ENCODE peak calls at places on chromosomes 7 and 10, in ten cellular contexts. G is spleen, M is body of pancreas, A is AG10803, J is fibroblast of pulmonary artery, S is mucosa of descending colon, W is fibroblast of lung, X is fibroblast of the aortic adventitia, O is HCT116, D is heart left ventricle. F is an unnamed sample.

GRCh38 chr10:122696687-122697086 is 3.0 kb downstream of the C10orf120 start:
- DNase-seq in M (no peak), X (no peak), W (no peak), O (no peak), S (no peak), D (no peak), J (no peak), A (no peak), G (no peak), F (no peak)

GRCh38 chr7:128167316-128167691 is 73.8 kb upstream of the LEP start:
- DNase-seq in J (peak), W (peak), O (no peak), A (peak), X (peak), M (peak), D (no peak), S (no peak), G (no peak), F (peak)

GRCh38 chr10:74153123-74153522 is 2.1 kb downstream of the ADK start:
- DNase-seq in O (peak), J (peak), A (peak), X (peak), M (no peak), S (no peak), G (no peak), W (peak), D (no peak), F (peak)

GRCh38 chr10:72425133-72425532 is 70.4 kb upstream of the DNAJB12 start:
- DNase-seq in J (peak), X (peak), O (no peak), G (no peak), A (no peak), M (peak), D (no peak), W (peak), S (no peak), F (no peak)

GRCh38 chr10:128751284-128751683 is 625.1 kb upstream of the MKI67 start:
- DNase-seq in X (no peak), A (no peak), G (no peak), D (no peak), W (no peak), O (no peak), M (no peak), J (no peak), S (no peak), F (no peak)

GRCh38 chr10:113159563-113159962 is 209.5 kb downstream of the TCF7L2 start:
- DNase-seq in A (no peak), S (no peak), O (no peak), D (no peak), W (no peak), J (no peak), X (no peak), M (no peak), G (no peak), F (no peak)

GRCh38 chr10:21525367-21526183 is at the start of gene SKIDA1:
- DNase-seq in S (peak), J (peak), M (peak), D (peak), O (no peak), A (peak), W (peak), X (peak), G (peak), F (peak)

GRCh38 chr10:21524526-21525366 is 736 bp downstream of the SKIDA1 start:
- DNase-seq in S (no peak), M (peak), O (no peak), D (no peak), X (peak), W (peak), J (peak), A (peak), G (no peak), F (peak)

GRCh38 chr7:99762680-99763327 is 21.2 kb downstream of the CYP3A4 start:
- DNase-seq in O (no peak), W (peak), G (no peak), D (peak), S (no peak), A (peak), M (no peak), X (peak), J (peak), F (peak)

GRCh38 chr7:137135654-137136350 is 207.7 kb downstream of the PTN start:
- DNase-seq in M (no peak), O (no peak), A (peak), W (peak), D (no peak), S (no peak), J (peak), X (peak), G (no peak), F (peak)

GRCh38 chr10:112782176-112782907 is 167.7 kb upstream of the TCF7L2 start:
- DNase-seq in W (peak), S (no peak), J (peak), X (peak), M (peak), O (no peak), A (peak), D (peak), G (no peak), F (no peak)

GRCh38 chr10:79937661-79938226 is 11.2 kb downstream of the SFTPD start:
- DNase-seq in X (no peak), W (no peak), D (no peak), A (no peak), O (no peak), M (no peak), S (no peak), G (peak), J (no peak), F (no peak)

GRCh38 chr10:95355241-95355779 is 64.5 kb upstream of the PDLIM1 start:
- DNase-seq in M (no peak), J (peak), S (no peak), G (no peak), W (peak), D (no peak), X (peak), A (no peak), O (no peak), F (no peak)

GRCh38 chr10:23051278-23051677 is 44.1 kb upstream of the MSRB2 start:
- DNase-seq in S (no peak), M (no peak), A (no peak), O (no peak), X (no peak), D (no peak), G (no peak), J (no peak), W (no peak), F (no peak)

GRCh38 chr7:96321041-96321669 is 743 bp downstream of the SLC25A13 start:
- DNase-seq in W (peak), A (peak), S (peak), M (peak), G (peak), D (peak), J (peak), X (peak), O (peak), F (peak)

GRCh38 chr7:43847496-43847895 is 21.8 kb downstream of the MRPS24 start:
- DNase-seq in W (no peak), J (no peak), O (no peak), G (no peak), A (peak), X (no peak), M (no peak), D (no peak), S (no peak), F (no peak)

GRCh38 chr7:74656421-74656910 is 1.1 kb upstream of the GTF2I start:
- DNase-seq in S (peak), W (no peak), D (peak), J (no peak), M (peak), G (peak), O (no peak), A (peak), X (peak), F (peak)

GRCh38 chr7:152030561-152030960 is 5.1 kb downstream of the GALNT11 start:
- DNase-seq in S (no peak), J (no peak), X (no peak), O (no peak), G (no peak), D (no peak), M (no peak), A (no peak), W (no peak), F (no peak)

GRCh38 chr10:14200645-14201534 is 129.8 kb downstream of the FRMD4A start:
- DNase-seq in M (peak), A (no peak), X (no peak), J (no peak), D (no peak), W (no peak), S (no peak), G (no peak), O (no peak), F (no peak)

GRCh38 chr10:110544958-110545537 is 22.4 kb upstream of the SMC3 start:
- DNase-seq in W (peak), O (no peak), J (peak), M (no peak), G (no peak), A (peak), S (no peak), D (no peak), X (peak), F (peak)

GRCh38 chr7:102872460-102872859 is 40.3 kb upstream of the LRRC17 start:
- DNase-seq in W (peak), X (peak), G (no peak), M (no peak), A (peak), J (peak), D (no peak), O (no peak), S (no peak), F (peak)

GRCh38 chr10:107364872-107365271 is 200.4 kb upstream of the SORCS1 start:
- DNase-seq in A (no peak), D (no peak), J (no peak), O (no peak), W (no peak), S (no peak), X (no peak), M (no peak), G (no peak), F (no peak)

GRCh38 chr7:31957090-31957720 is 113.0 kb downstream of the PDE1C start:
- DNase-seq in M (no peak), X (no peak), J (peak), A (peak), D (no peak), G (no peak), W (no peak), S (no peak), O (no peak), F (peak)

GRCh38 chr10:103877861-103878260 is 22.5 kb upstream of the SH3PXD2A start:
- DNase-seq in W (no peak), J (no peak), D (no peak), X (no peak), A (no peak), O (no peak), S (no peak), G (no peak), M (no peak), F (no peak)

GRCh38 chr7:80478683-80479082 is 33.2 kb downstream of the GNAT3 start:
- DNase-seq in J (peak), D (no peak), W (peak), G (no peak), S (no peak), M (no peak), O (no peak), A (peak), X (peak), F (peak)

GRCh38 chr10:103661198-103661950 is 167.9 kb downstream of the NEURL1 start:
- DNase-seq in W (peak), G (peak), J (peak), S (peak), D (peak), M (peak), O (no peak), X (peak), A (peak), F (peak)

GRCh38 chr7:17988858-17989257 is 38.8 kb downstream of the PRPS1L1 start:
- DNase-seq in O (no peak), W (no peak), G (no peak), S (no peak), J (no peak), M (no peak), D (no peak), X (no peak), A (no peak), F (no peak)

GRCh38 chr7:129530881-129531391 is 28.6 kb downstream of the SMKR1 start:
- DNase-seq in D (no peak), X (peak), W (peak), J (peak), M (no peak), S (no peak), A (peak), G (peak), O (peak), F (peak)

GRCh38 chr10:101564490-101564991 is 23.5 kb downstream of the POLL start:
- DNase-seq in D (no peak), O (no peak), M (no peak), J (no peak), X (no peak), A (no peak), W (no peak), S (no peak), G (no peak), F (no peak)

DNA sequence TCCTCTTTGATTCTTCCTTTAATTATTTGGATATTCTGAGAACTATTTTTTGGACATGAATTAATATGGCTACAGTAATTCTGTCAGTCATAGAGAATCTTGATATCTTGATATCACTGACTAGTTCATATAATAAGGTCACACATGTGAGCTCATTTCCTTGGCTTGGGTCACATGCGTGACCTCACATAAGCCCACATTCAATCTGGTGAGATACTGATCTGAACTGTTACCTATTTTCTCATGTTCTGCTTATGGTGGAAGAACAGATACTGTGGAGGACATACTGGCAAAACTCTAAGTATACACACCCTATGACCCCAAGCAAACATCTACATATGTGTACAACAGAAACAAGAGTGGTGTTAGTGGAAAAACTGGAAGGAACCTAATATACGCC is 44.1 kb downstream of the CUL2 start:
- DNase-seq in J (no peak), W (no peak), X (no peak), O (no peak), D (no peak), S (no peak), A (no peak), G (no peak), M (no peak), F (no peak)
- H3K4me3 ChIP-seq in J (no peak), W (no peak), X (no peak), O (no peak), D (no peak), S (no peak), A (no peak), G (no peak), M (no peak), F (no peak)

GRCh38 chr7:90408142-90408541 is 4.9 kb downstream of the CLDN12 start:
- DNase-seq in W (no peak), D (no peak), M (no peak), G (no peak), O (no peak), S (no peak), A (no peak), J (no peak), X (no peak), F (no peak)

GRCh38 chr7:90409667-90410066 is 6.4 kb downstream of the CLDN12 start:
- DNase-seq in G (no peak), D (no peak), S (no peak), M (peak), J (no peak), X (no peak), W (peak), A (no peak), O (no peak), F (no peak)

GRCh38 chr7:90411510-90411909 is 8.2 kb downstream of the CLDN12 start:
- DNase-seq in X (no peak), J (no peak), W (no peak), O (peak), D (no peak), G (no peak), M (no peak), S (no peak), A (no peak), F (peak)

GRCh38 chr7:90413185-90413528 is 9.9 kb downstream of the CLDN12 start:
- DNase-seq in A (no peak), W (no peak), X (no peak), O (no peak), D (no peak), S (no peak), M (no peak), J (no peak), G (no peak), F (no peak)

DNA sequence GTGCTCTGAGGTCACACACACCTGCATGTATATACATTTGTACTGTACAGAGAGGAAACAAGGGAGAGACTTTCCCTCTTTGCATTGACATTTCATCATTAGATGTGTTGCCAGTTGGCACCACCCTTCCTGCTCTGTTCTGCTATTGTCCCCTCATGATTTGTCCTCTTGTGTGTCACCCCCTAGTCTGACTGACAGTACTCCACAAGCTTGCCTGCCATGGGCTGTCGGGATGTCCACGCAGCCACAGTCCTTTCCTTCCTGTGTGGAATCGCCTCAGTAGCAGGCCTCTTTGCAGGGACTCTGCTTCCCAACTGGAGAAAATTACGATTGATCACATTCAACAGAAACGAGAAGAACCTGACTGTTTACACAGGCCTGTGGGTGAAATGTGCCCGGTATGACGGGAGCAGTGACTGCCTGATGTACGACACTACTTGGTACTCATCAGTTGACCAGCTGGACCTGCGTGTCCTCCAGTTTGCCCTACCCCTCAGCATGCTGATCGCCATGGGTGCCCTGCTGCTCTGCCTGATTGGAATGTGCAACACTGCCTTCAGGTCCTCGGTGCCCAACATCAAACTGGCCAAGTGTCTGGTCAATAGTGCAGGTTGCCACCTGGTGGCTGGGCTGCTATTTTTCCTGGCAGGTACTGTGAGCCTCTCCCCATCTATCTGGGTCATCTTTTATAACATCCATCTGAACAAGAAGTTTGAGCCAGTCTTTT is 9.4 kb downstream of the CLDN12 start:
- DNase-seq in A (peak), J (no peak), O (peak), W (peak), G (no peak), M (peak), X (no peak), D (no peak), S (peak), F (no peak)
- TF ChIP-seq CTCF in A (peak), J (peak), O (peak), W (no peak), G (peak), M (peak), X (peak), D (peak), S (peak), F (no peak)

GRCh38 chr7:105269397-105269796 is 119.3 kb downstream of the SRPK2 start:
- DNase-seq in J (no peak), D (no peak), G (no peak), W (no peak), O (no peak), X (no peak), A (no peak), M (no peak), S (no peak), F (no peak)

GRCh38 chr7:105268056-105268455 is 120.7 kb downstream of the SRPK2 start:
- DNase-seq in O (no peak), G (no peak), D (no peak), W (peak), A (peak), J (peak), M (no peak), X (peak), S (no peak), F (peak)

GRCh38 chr7:105268511-105269392 is 120.0 kb downstream of the SRPK2 start:
- DNase-seq in D (peak), W (peak), G (no peak), X (peak), S (no peak), O (no peak), M (peak), J (peak), A (peak), F (peak)

GRCh38 chr7:105264707-105265106 is 124.0 kb downstream of the SRPK2 start:
- DNase-seq in S (no peak), G (no peak), J (no peak), W (no peak), A (no peak), M (no peak), O (no peak), X (no peak), D (no peak), F (no peak)

GRCh38 chr7:105267244-105267643 is 121.5 kb downstream of the SRPK2 start:
- DNase-seq in G (no peak), M (no peak), W (no peak), D (no peak), A (no peak), S (no peak), O (no peak), X (no peak), J (no peak), F (no peak)
- H3K4me3 ChIP-seq in G (no peak), M (no peak), W (peak), D (peak), A (no peak), S (no peak), O (no peak), X (peak), J (peak), F (peak)

GRCh38 chr10:28434063-28434462 is 98.9 kb upstream of the WAC start:
- DNase-seq in A (no peak), S (no peak), G (no peak), X (no peak), J (no peak), D (no peak), M (no peak), O (no peak), W (no peak), F (no peak)

GRCh38 chr10:28429573-28430216 is 103.2 kb upstream of the WAC start:
- DNase-seq in X (peak), O (peak), S (no peak), G (no peak), J (no peak), W (peak), A (peak), D (no peak), M (no peak), F (no peak)

GRCh38 chr10:28431139-28431538 is 101.8 kb upstream of the WAC start:
- DNase-seq in A (no peak), S (no peak), G (no peak), D (no peak), X (no peak), J (no peak), O (no peak), M (no peak), W (no peak), F (no peak)

GRCh38 chr10:28429045-28429444 is 103.9 kb upstream of the WAC start:
- DNase-seq in A (no peak), D (no peak), S (no peak), O (no peak), M (no peak), J (no peak), X (no peak), W (no peak), G (no peak), F (no peak)

GRCh38 chr10:28432210-28432676 is 100.7 kb upstream of the WAC start:
- DNase-seq in O (peak), G (no peak), A (peak), W (peak), M (peak), S (peak), D (peak), J (peak), X (peak), F (peak)
- TF ChIP-seq CTCF in O (peak), G (peak), A (peak), W (peak), M (peak), S (peak), D (peak), J (peak), X (peak), F (peak)

GRCh38 chr10:132901351-132901750 is 41.0 kb downstream of the CFAP46 start:
- DNase-seq in X (no peak), M (no peak), G (no peak), A (no peak), S (no peak), D (no peak), J (no peak), O (no peak), W (no peak), F (no peak)
- H3K4me3 ChIP-seq in X (no peak), M (no peak), G (no peak), A (no peak), S (no peak), D (no peak), J (no peak), O (no peak), W (no peak), F (no peak)

DNA sequence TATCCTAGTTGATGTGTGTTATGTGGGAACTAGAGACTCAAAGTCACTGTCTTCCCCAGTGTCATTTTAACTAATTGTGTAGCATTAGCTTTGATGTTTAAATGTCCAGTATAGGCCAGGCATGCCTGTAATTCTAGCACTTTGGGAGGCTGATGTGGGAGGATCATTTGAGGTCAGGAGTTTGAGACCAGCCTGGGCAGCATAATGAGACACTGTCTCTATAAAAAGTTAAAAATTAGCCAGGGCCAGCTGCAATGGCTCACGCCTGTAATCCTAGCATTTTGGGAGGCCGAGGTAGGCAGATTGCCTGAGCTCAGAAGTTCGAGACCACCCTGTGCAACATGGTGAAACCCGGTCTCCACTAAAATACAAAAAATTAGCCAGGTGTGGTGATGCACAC is 24.4 kb downstream of the DDX50 start:
- DNase-seq in G (no peak), D (no peak), M (no peak), J (no peak), X (no peak), W (no peak), S (no peak), A (no peak), O (no peak), F (no peak)
- TF ChIP-seq CTCF in G (no peak), D (no peak), M (no peak), J (no peak), X (no peak), W (no peak), S (no peak), A (no peak), O (no peak), F (no peak)